ENCODE peak calls at places on chromosomes 4 and X, in four cellular contexts. One of them, this sample, is unnamed.

GRCh38 chr4:174808836-174809235 is 20.2 kb downstream of the GLRA3 start:
- DNase-seq in GM12865: no peak
- DNase-seq in psoas muscle: no peak
- DNase-seq in brain microvascular endothelial cell: no peak
- DNase-seq in this sample: no peak

GRCh38 chrX:152819732-152820131 is 10.8 kb downstream of the CETN2 start:
- DNase-seq in psoas muscle: no peak
- DNase-seq in GM12865: no peak
- DNase-seq in brain microvascular endothelial cell: peak; percentile 18
- DNase-seq in this sample: no peak

GRCh38 chr4:101356928-101357327 is 9.6 kb upstream of the PPP3CA start:
- DNase-seq in psoas muscle: no peak
- DNase-seq in GM12865: no peak
- DNase-seq in brain microvascular endothelial cell: peak; percentile 86
- DNase-seq in this sample: no peak

GRCh38 chr4:8393593-8394038 is 46.9 kb downstream of the ACOX3 start:
- DNase-seq in GM12865: peak; percentile 41
- DNase-seq in brain microvascular endothelial cell: peak; percentile 95
- DNase-seq in psoas muscle: peak; percentile 85
- DNase-seq in this sample: peak; percentile 43

GRCh38 chr4:3332498-3332897 is 39.7 kb downstream of the RGS12 start:
- DNase-seq in brain microvascular endothelial cell: no peak
- DNase-seq in GM12865: no peak
- DNase-seq in psoas muscle: no peak
- DNase-seq in this sample: no peak

GRCh38 chr4:15837591-15837990 is 59.5 kb downstream of the CD38 start:
- DNase-seq in brain microvascular endothelial cell: no peak
- DNase-seq in psoas muscle: no peak
- DNase-seq in GM12865: no peak
- DNase-seq in this sample: no peak

GRCh38 chr4:712916-713632 is 7.4 kb downstream of the PCGF3 start:
- DNase-seq in GM12865: no peak
- DNase-seq in brain microvascular endothelial cell: no peak
- DNase-seq in psoas muscle: no peak
- DNase-seq in this sample: no peak

GRCh38 chr4:7987148-7987989 is 47.7 kb upstream of the AFAP1 start:
- DNase-seq in brain microvascular endothelial cell: peak; percentile 74
- DNase-seq in psoas muscle: peak; percentile 80
- DNase-seq in GM12865: peak; percentile 82
- DNase-seq in this sample: peak; percentile 71

GRCh38 chrX:132470830-132471229 is 18.0 kb downstream of the MBNL3 start:
- DNase-seq in GM12865: no peak
- DNase-seq in brain microvascular endothelial cell: no peak
- DNase-seq in psoas muscle: no peak
- DNase-seq in this sample: no peak

GRCh38 chr4:133208694-133209285 is 59.7 kb downstream of the PCDH10 start:
- DNase-seq in psoas muscle: no peak
- DNase-seq in brain microvascular endothelial cell: no peak
- DNase-seq in GM12865: no peak
- DNase-seq in this sample: no peak

GRCh38 chrX:110966839-110967238 is 129.2 kb upstream of the PAK3 start:
- DNase-seq in psoas muscle: no peak
- DNase-seq in brain microvascular endothelial cell: no peak
- DNase-seq in GM12865: no peak
- DNase-seq in this sample: no peak

GRCh38 chrX:120305531-120306145 is 5.6 kb downstream of the TMEM255A start:
- DNase-seq in psoas muscle: no peak
- DNase-seq in brain microvascular endothelial cell: peak; percentile 19
- DNase-seq in GM12865: no peak
- DNase-seq in this sample: no peak

GRCh38 chr4:103002551-103002950 is 17.0 kb downstream of the SLC9B1 start:
- DNase-seq in GM12865: no peak
- DNase-seq in brain microvascular endothelial cell: peak; percentile 36
- DNase-seq in psoas muscle: no peak
- DNase-seq in this sample: no peak

GRCh38 chr4:8558080-8558960 is 21.9 kb upstream of the GPR78 start:
- DNase-seq in psoas muscle: no peak
- DNase-seq in GM12865: no peak
- DNase-seq in brain microvascular endothelial cell: peak; percentile 15
- DNase-seq in this sample: no peak

GRCh38 chr4:168528131-168528949 is 31.5 kb downstream of the PALLD start:
- DNase-seq in brain microvascular endothelial cell: peak; percentile 54
- DNase-seq in GM12865: no peak
- DNase-seq in psoas muscle: no peak
- DNase-seq in this sample: no peak

GRCh38 chr4:137393043-137393442 is 139.3 kb downstream of the PCDH18 start:
- DNase-seq in psoas muscle: no peak
- DNase-seq in GM12865: no peak
- DNase-seq in brain microvascular endothelial cell: peak; percentile 27
- DNase-seq in this sample: no peak

GRCh38 chrX:10660171-10660570 is 39.8 kb upstream of the MID1 start:
- DNase-seq in GM12865: no peak
- DNase-seq in brain microvascular endothelial cell: no peak
- DNase-seq in psoas muscle: no peak
- DNase-seq in this sample: no peak

GRCh38 chrX:2451456-2452316 is 49.1 kb downstream of the DHRSX start:
- DNase-seq in psoas muscle: no peak
- DNase-seq in GM12865: no peak
- DNase-seq in brain microvascular endothelial cell: peak; percentile 78
- DNase-seq in this sample: peak; percentile 18

GRCh38 chrX:147602297-147602696 is 309.4 kb upstream of the FMR1 start:
- DNase-seq in GM12865: no peak
- DNase-seq in psoas muscle: no peak
- DNase-seq in brain microvascular endothelial cell: no peak
- DNase-seq in this sample: no peak

GRCh38 chr4:83282049-83282535 is 2.5 kb downstream of the COQ2 start:
- DNase-seq in psoas muscle: no peak
- DNase-seq in GM12865: peak; percentile 81
- DNase-seq in brain microvascular endothelial cell: peak; percentile 68
- DNase-seq in this sample: no peak

GRCh38 chr4:176660561-176660960 is 132.2 kb downstream of the VEGFC start:
- DNase-seq in psoas muscle: no peak
- DNase-seq in brain microvascular endothelial cell: no peak
- DNase-seq in GM12865: no peak
- DNase-seq in this sample: no peak

GRCh38 chrX:129786210-129786651 is 6.5 kb downstream of the SASH3 start:
- DNase-seq in psoas muscle: no peak
- DNase-seq in GM12865: peak; percentile 84
- DNase-seq in brain microvascular endothelial cell: no peak
- DNase-seq in this sample: no peak

GRCh38 chr4:142331132-142331531 is 515.0 kb downstream of the INPP4B start:
- DNase-seq in brain microvascular endothelial cell: peak; percentile 39
- DNase-seq in GM12865: no peak
- DNase-seq in psoas muscle: no peak
- DNase-seq in this sample: no peak

GRCh38 chrX:40152706-40153334 is 55.1 kb upstream of the BCOR start:
- DNase-seq in brain microvascular endothelial cell: no peak
- DNase-seq in GM12865: no peak
- DNase-seq in psoas muscle: peak; percentile 85
- DNase-seq in this sample: no peak

GRCh38 chrX:140501321-140501720 is 3.5 kb downstream of the SOX3 start:
- DNase-seq in psoas muscle: no peak
- DNase-seq in brain microvascular endothelial cell: no peak
- DNase-seq in GM12865: no peak
- DNase-seq in this sample: no peak

GRCh38 chr4:145760961-145761929 is 81.3 kb downstream of the C4orf51 start:
- DNase-seq in brain microvascular endothelial cell: no peak
- DNase-seq in psoas muscle: no peak
- DNase-seq in GM12865: no peak
- DNase-seq in this sample: no peak

GRCh38 chr4:48693856-48694574 is 86.1 kb downstream of the FRYL start:
- DNase-seq in GM12865: no peak
- DNase-seq in psoas muscle: no peak
- DNase-seq in brain microvascular endothelial cell: no peak
- DNase-seq in this sample: no peak

GRCh38 chr4:7733801-7734650 is 205.6 kb downstream of the AFAP1 start:
- DNase-seq in psoas muscle: peak; percentile 42
- DNase-seq in GM12865: no peak
- DNase-seq in brain microvascular endothelial cell: no peak
- DNase-seq in this sample: no peak

GRCh38 chr4:108619372-108620100 is 840 bp upstream of the RPL34 start:
- DNase-seq in psoas muscle: no peak
- DNase-seq in GM12865: no peak
- DNase-seq in brain microvascular endothelial cell: no peak
- DNase-seq in this sample: no peak

GRCh38 chr4:133151681-133152329 is 2.7 kb downstream of the PCDH10 start:
- DNase-seq in psoas muscle: peak; percentile 36
- DNase-seq in brain microvascular endothelial cell: peak; percentile 9
- DNase-seq in GM12865: no peak
- DNase-seq in this sample: no peak

GRCh38 chrX:154546354-154547244 is at the start of gene G6PD:
- DNase-seq in GM12865: peak; percentile 88
- DNase-seq in brain microvascular endothelial cell: no peak
- DNase-seq in psoas muscle: no peak
- DNase-seq in this sample: peak; percentile 70

GRCh38 chr4:114600672-114601071 is 2.1 kb downstream of the UGT8 start:
- DNase-seq in brain microvascular endothelial cell: no peak
- DNase-seq in GM12865: peak; percentile 9
- DNase-seq in psoas muscle: no peak
- DNase-seq in this sample: no peak

GRCh38 chr4:169621754-169622481 is 1.5 kb downstream of the CLCN3 start:
- DNase-seq in GM12865: peak; percentile 78
- DNase-seq in psoas muscle: no peak
- DNase-seq in brain microvascular endothelial cell: peak; percentile 66
- DNase-seq in this sample: no peak

GRCh38 chrX:55787063-55787462 is 69.5 kb downstream of the RRAGB start:
- DNase-seq in GM12865: no peak
- DNase-seq in psoas muscle: no peak
- DNase-seq in brain microvascular endothelial cell: no peak
- DNase-seq in this sample: no peak

GRCh38 chr4:163697121-163697520 is 202.6 kb downstream of the TMA16 start:
- DNase-seq in GM12865: no peak
- DNase-seq in psoas muscle: no peak
- DNase-seq in brain microvascular endothelial cell: peak; percentile 63
- DNase-seq in this sample: no peak

GRCh38 chr4:100190643-100191600 is 654 bp upstream of the DDIT4L start:
- DNase-seq in GM12865: no peak
- DNase-seq in psoas muscle: peak; percentile 50
- DNase-seq in brain microvascular endothelial cell: no peak
- DNase-seq in this sample: no peak

GRCh38 chr4:108107729-108108382 is 60.9 kb downstream of the LEF1 start:
- DNase-seq in GM12865: no peak
- DNase-seq in brain microvascular endothelial cell: no peak
- DNase-seq in psoas muscle: no peak
- DNase-seq in this sample: no peak

GRCh38 chrX:47247999-47248320 is 15.2 kb downstream of the USP11 start:
- DNase-seq in brain microvascular endothelial cell: no peak
- DNase-seq in psoas muscle: no peak
- DNase-seq in GM12865: no peak
- DNase-seq in this sample: no peak
- TF ChIP-seq CTCF in brain microvascular endothelial cell: no peak
- TF ChIP-seq CTCF in psoas muscle: no peak
- TF ChIP-seq CTCF in GM12865: no peak
- TF ChIP-seq CTCF in this sample: no peak

GRCh38 chr4:110515676-110516075 is 39.7 kb downstream of the ENPEP start:
- DNase-seq in brain microvascular endothelial cell: no peak
- DNase-seq in GM12865: no peak
- DNase-seq in psoas muscle: no peak
- DNase-seq in this sample: no peak
- H3K4me3 ChIP-seq in brain microvascular endothelial cell: no peak overlapping the region
- H3K4me3 ChIP-seq in GM12865: peak overlapping the region; percentile 86
- H3K4me3 ChIP-seq in psoas muscle: peak overlapping the region; percentile 53
- H3K4me3 ChIP-seq in this sample: peak overlapping the region; percentile 36

GRCh38 chr4:11427201-11427996 is 1.3 kb downstream of the HS3ST1 start:
- DNase-seq in brain microvascular endothelial cell: no peak
- DNase-seq in psoas muscle: no peak
- DNase-seq in GM12865: no peak
- DNase-seq in this sample: no peak
- TF ChIP-seq CTCF in brain microvascular endothelial cell: no peak
- TF ChIP-seq CTCF in psoas muscle: no peak
- TF ChIP-seq CTCF in GM12865: no peak
- TF ChIP-seq CTCF in this sample: no peak

GRCh38 chr4:104494822-104495559 is at the start of gene CXXC4:
- DNase-seq in psoas muscle: peak; percentile 66
- DNase-seq in GM12865: peak; percentile 91
- DNase-seq in brain microvascular endothelial cell: peak; percentile 5
- DNase-seq in this sample: peak; percentile 65
- H3K4me3 ChIP-seq in psoas muscle: peak within 1 kb of the TSS; percentile 69
- H3K4me3 ChIP-seq in GM12865: peak within 1 kb of the TSS; percentile 98
- H3K4me3 ChIP-seq in brain microvascular endothelial cell: peak within 1 kb of the TSS; percentile 67
- H3K4me3 ChIP-seq in this sample: peak within 1 kb of the TSS; percentile 45

GRCh38 chrX:150364347-150365050 is 1.4 kb downstream of the MAMLD1 start:
- DNase-seq in GM12865: no peak
- DNase-seq in brain microvascular endothelial cell: no peak
- DNase-seq in psoas muscle: no peak
- DNase-seq in this sample: no peak

GRCh38 chrX:150363561-150364346 is 637 bp downstream of the MAMLD1 start:
- DNase-seq in GM12865: no peak
- DNase-seq in brain microvascular endothelial cell: no peak
- DNase-seq in psoas muscle: peak; percentile 63
- DNase-seq in this sample: no peak

GRCh38 chrX:150366951-150367545 is 3.9 kb downstream of the MAMLD1 start:
- DNase-seq in brain microvascular endothelial cell: peak; percentile 40
- DNase-seq in psoas muscle: no peak
- DNase-seq in GM12865: no peak
- DNase-seq in this sample: no peak

GRCh38 chrX:150365051-150365952 is 2.2 kb downstream of the MAMLD1 start:
- DNase-seq in psoas muscle: peak; percentile 87
- DNase-seq in GM12865: no peak
- DNase-seq in brain microvascular endothelial cell: peak; percentile 28
- DNase-seq in this sample: peak; percentile 32

DNA sequence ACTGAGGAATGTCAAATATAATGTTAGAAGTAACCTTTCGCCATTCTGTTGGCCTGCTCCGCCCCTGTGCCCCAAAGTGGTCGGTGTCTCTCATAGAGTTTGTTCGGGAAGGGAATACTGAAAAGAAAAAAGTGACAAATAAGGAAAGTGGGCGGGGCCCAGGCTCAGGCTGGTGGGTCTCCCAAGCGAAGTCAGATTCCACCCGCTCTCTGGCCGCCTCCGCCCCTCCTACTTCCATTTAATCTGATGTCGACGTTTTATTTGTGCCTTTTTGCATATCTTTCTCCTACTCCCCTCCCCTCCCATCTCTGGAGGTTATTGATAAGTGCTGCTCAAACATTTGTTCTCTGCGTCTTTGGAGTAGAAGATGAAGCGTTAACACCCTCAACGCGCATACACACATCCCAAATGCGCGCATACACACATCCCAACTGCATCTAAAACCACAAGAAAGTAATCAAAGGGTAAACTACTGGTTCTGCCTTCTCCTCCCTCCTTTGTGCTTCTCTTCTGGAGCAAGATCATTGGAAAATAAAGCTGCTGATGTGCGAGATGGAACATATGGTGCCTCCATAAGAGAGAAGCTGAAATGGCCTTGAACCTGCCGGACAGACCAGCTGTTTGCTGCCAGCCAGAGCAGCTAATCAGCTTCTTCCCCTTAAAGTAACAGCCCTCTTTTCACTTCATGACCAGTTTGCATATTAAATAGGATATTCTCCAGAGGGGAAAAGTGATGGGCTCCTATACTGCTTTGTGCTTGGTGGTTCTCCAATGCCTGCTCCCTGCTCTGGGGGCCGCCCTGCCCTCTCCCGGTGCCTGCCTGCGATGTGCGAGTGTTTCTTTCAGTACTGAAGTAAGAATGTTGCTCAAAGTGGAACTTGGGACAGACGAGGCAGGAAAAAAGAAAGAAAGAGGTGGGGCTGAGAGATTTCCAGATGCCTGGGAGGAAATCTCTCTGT is 3.1 kb downstream of the MAMLD1 start:
- DNase-seq in psoas muscle: peak; percentile 62
- DNase-seq in GM12865: no peak
- DNase-seq in brain microvascular endothelial cell: peak; percentile 56
- DNase-seq in this sample: peak; percentile 49
- TF ChIP-seq CTCF in psoas muscle: no peak
- TF ChIP-seq CTCF in GM12865: no peak
- TF ChIP-seq CTCF in brain microvascular endothelial cell: peak; percentile 51
- TF ChIP-seq CTCF in this sample: no peak